ENCODE peak calls at places on chromosomes 1 and 21, in ten cellular contexts. E, M, X, J, L, I, P, B, S and T are unnamed samples.

GRCh38 chr1:89310505-89310904 is 37.8 kb upstream of the GBP5 start:
- DNase-seq in I (no peak), X (no peak), E (no peak), B (no peak), J (peak), L (no peak), S (no peak), P (no peak), M (no peak), T (no peak)

GRCh38 chr1:44884746-44885145 is 41.7 kb upstream of the PTCH2 start:
- DNase-seq in P (no peak), B (no peak), L (no peak), E (no peak), I (no peak), X (no peak), J (peak), S (no peak), M (no peak), T (no peak)

GRCh38 chr1:115173151-115173550 is 83.8 kb upstream of the TSPAN2 start:
- DNase-seq in J (no peak), I (no peak), L (no peak), B (no peak), X (no peak), E (no peak), M (no peak), S (no peak), P (no peak), T (no peak)

GRCh38 chr1:1989759-1990158 is 13.8 kb downstream of the CFAP74 start:
- DNase-seq in E (no peak), X (no peak), L (no peak), I (no peak), P (no peak), J (no peak), B (no peak), S (no peak), M (no peak), T (no peak)

GRCh38 chr1:203150511-203151297 is 23.2 kb downstream of the ADORA1 start:
- DNase-seq in E (no peak), J (no peak), P (no peak), B (no peak), L (no peak), M (no peak), S (no peak), X (no peak), I (no peak), T (no peak)

GRCh38 chr1:25905680-25906643 is at the start of gene STMN1:
- DNase-seq in E (no peak), L (peak), I (peak), B (peak), S (peak), X (peak), M (peak), P (peak), J (peak), T (peak)

GRCh38 chr1:201731142-201731541 is 97.8 kb upstream of the IPO9 start:
- DNase-seq in B (no peak), M (peak), I (no peak), E (no peak), L (no peak), S (no peak), J (no peak), X (no peak), P (no peak), T (no peak)

GRCh38 chr1:167095368-167095767 is 1.5 kb downstream of the STYXL2 start:
- DNase-seq in L (no peak), M (no peak), E (no peak), X (no peak), I (no peak), P (no peak), S (no peak), B (no peak), J (no peak), T (no peak)

GRCh38 chr1:4494558-4494957 is 159.9 kb upstream of the AJAP1 start:
- DNase-seq in S (no peak), I (no peak), P (no peak), M (no peak), X (no peak), L (no peak), B (no peak), J (no peak), E (no peak), T (no peak)

GRCh38 chr1:36157973-36158826 is 2.2 kb downstream of the MAP7D1 start:
- DNase-seq in L (no peak), X (no peak), I (no peak), B (no peak), J (no peak), E (no peak), P (no peak), S (peak), M (no peak), T (no peak)

GRCh38 chr1:226633541-226634155 is 85.1 kb downstream of the STUM start:
- DNase-seq in L (no peak), E (no peak), I (no peak), X (no peak), B (peak), S (no peak), J (no peak), M (no peak), P (no peak), T (no peak)

GRCh38 chr1:204289280-204289679 is 70.4 kb downstream of the PLEKHA6 start:
- DNase-seq in X (no peak), M (peak), B (no peak), P (no peak), I (no peak), J (no peak), L (no peak), E (no peak), S (no peak), T (no peak)

GRCh38 chr1:10745886-10746455 is 50.5 kb downstream of the CASZ1 start:
- DNase-seq in P (no peak), L (no peak), S (no peak), B (no peak), I (no peak), J (no peak), X (no peak), E (no peak), M (peak), T (no peak)

GRCh38 chr1:5503556-5504363 is 488.5 kb downstream of the NPHP4 start:
- DNase-seq in J (no peak), P (no peak), L (no peak), S (no peak), I (no peak), M (no peak), X (no peak), E (no peak), B (no peak), T (no peak)

GRCh38 chr1:62397301-62397700 is 39.5 kb upstream of the USP1 start:
- DNase-seq in B (no peak), L (no peak), X (no peak), P (no peak), S (no peak), E (no peak), M (no peak), J (no peak), I (no peak), T (no peak)

GRCh38 chr1:155012052-155012546 is 9.5 kb downstream of the ZBTB7B start:
- DNase-seq in S (peak), E (no peak), P (peak), I (peak), M (no peak), L (no peak), J (no peak), B (peak), X (peak), T (no peak)

GRCh38 chr1:227884370-227885134 is 63.2 kb downstream of the WNT9A start:
- DNase-seq in B (peak), X (no peak), M (peak), L (no peak), S (no peak), E (no peak), P (no peak), I (no peak), J (no peak), T (peak)

GRCh38 chr21:31977816-31978215 is 105.0 kb downstream of the HUNK start:
- DNase-seq in M (no peak), L (no peak), B (no peak), P (no peak), I (no peak), E (no peak), S (no peak), J (no peak), X (no peak), T (no peak)

GRCh38 chr21:31974454-31974985 is 101.7 kb downstream of the HUNK start:
- DNase-seq in L (no peak), S (no peak), P (peak), B (no peak), X (no peak), M (no peak), E (no peak), J (no peak), I (no peak), T (no peak)

GRCh38 chr21:31975491-31975890 is 102.7 kb downstream of the HUNK start:
- DNase-seq in L (no peak), B (no peak), I (no peak), P (no peak), E (no peak), X (no peak), M (no peak), S (no peak), J (no peak), T (no peak)

GRCh38 chr21:31973402-31973944 is 100.7 kb downstream of the HUNK start:
- DNase-seq in E (no peak), I (no peak), S (no peak), B (no peak), M (no peak), L (no peak), X (no peak), P (no peak), J (no peak), T (no peak)

DNA sequence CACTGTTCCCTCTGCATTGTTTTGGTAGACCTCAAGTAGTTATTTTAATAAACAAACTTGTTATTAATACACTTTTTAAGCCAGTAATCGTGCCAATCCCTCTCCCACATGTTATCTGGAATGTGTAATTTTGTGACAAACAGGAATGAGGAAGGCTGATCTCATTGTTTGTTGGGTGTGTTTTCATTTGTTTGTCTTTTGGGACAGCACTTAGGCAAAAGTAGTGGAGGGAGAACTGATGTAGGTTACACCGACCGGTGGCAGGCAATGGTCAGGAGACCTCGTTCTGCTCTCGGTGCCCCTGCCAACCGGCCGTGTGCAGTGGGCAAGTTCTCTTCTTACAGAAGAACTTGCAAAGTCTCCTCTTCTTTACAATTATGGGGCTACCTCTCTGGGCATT is 99.8 kb downstream of the HUNK start:
- DNase-seq in L (no peak), P (no peak), I (no peak), E (no peak), J (no peak), M (no peak), X (no peak), S (no peak), B (no peak), T (no peak)
- TF ChIP-seq POLR2AphosphoS5 in L (no peak), P (no peak), I (no peak), E (no peak), J (no peak), M (no peak), X (no peak), S (no peak), B (no peak), T (no peak)

GRCh38 chr1:31522556-31522845 is 53.8 kb upstream of the TINAGL1 start:
- DNase-seq in B (no peak), M (no peak), P (no peak), I (no peak), S (no peak), J (no peak), E (no peak), L (no peak), X (no peak), T (no peak)
- TF ChIP-seq POLR2AphosphoS5 in B (no peak), M (no peak), P (no peak), I (no peak), S (no peak), J (no peak), E (no peak), L (no peak), X (no peak), T (no peak)

GRCh38 chr1:104156804-104157203 is 407.1 kb downstream of the AMY1C start:
- DNase-seq in L (no peak), I (no peak), J (no peak), B (no peak), M (no peak), S (no peak), E (no peak), X (no peak), P (no peak), T (no peak)
- TF ChIP-seq POLR2AphosphoS5 in L (no peak), I (no peak), J (no peak), B (no peak), M (no peak), S (no peak), E (no peak), X (no peak), P (no peak), T (no peak)

DNA sequence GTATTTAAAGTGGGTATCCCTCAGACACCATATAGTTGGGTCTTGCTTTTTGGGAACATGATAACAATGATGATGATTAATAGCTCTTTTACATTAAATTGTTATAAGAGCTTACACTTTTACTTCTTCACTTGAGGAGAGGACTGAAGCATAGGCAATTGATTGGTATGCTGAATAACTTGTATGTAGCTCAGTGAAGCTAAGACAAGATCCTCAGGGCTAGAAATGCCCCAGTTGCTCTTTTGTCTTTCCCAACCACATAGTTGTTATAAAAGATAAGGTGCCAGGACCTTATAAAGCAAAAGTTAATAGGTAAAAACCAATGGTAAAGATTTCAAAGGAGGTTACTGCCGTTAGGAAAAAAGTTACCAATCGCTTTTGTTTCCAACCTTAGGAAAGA is 123.4 kb downstream of the KCNK1 start:
- DNase-seq in M (no peak), L (no peak), S (no peak), B (no peak), X (no peak), P (no peak), E (no peak), J (no peak), I (no peak), T (no peak)
- TF ChIP-seq POLR2AphosphoS5 in M (no peak), L (no peak), S (no peak), B (no peak), X (no peak), P (no peak), E (no peak), J (no peak), I (no peak), T (no peak)